ENCODE peak calls at places on chromosome 6, in seven cellular contexts. Q, O, G, J, A, Z and E are unnamed samples.

GRCh38 chr6:161233986-161234620 is 39.8 kb downstream of the AGPAT4 start:
- DNase-seq in Q (no peak), Z (peak), J (peak), G (peak), A (peak), O (peak), E (peak)

GRCh38 chr6:46953921-46954320 is 32.2 kb upstream of the ADGRF5 start:
- DNase-seq in Q (no peak), Z (no peak), J (no peak), A (no peak), G (no peak), O (no peak), E (no peak)

GRCh38 chr6:112337209-112337638 is 9.9 kb upstream of the RFPL4B start:
- DNase-seq in Z (peak), O (peak), Q (peak), A (peak), G (peak), J (peak), E (peak)

GRCh38 chr6:47103931-47104330 is 61.8 kb upstream of the ADGRF1 start:
- DNase-seq in Q (no peak), A (no peak), Z (no peak), J (peak), G (no peak), O (no peak), E (peak)

GRCh38 chr6:30481213-30481964 is 7.9 kb upstream of the HLA-E start:
- DNase-seq in Q (no peak), J (no peak), O (no peak), Z (no peak), G (no peak), A (no peak), E (no peak)

GRCh38 chr6:84645000-84645399 is 119.4 kb downstream of the TBX18 start:
- DNase-seq in G (no peak), Q (no peak), J (no peak), O (no peak), A (no peak), Z (no peak), E (peak)

GRCh38 chr6:43749461-43749860 is 20.6 kb upstream of the VEGFA start:
- DNase-seq in Z (no peak), G (no peak), O (no peak), J (no peak), A (no peak), Q (no peak), E (no peak)

GRCh38 chr6:103872683-103873082 is 987.0 kb downstream of the HACE1 start:
- DNase-seq in Q (no peak), A (no peak), J (no peak), O (no peak), G (no peak), Z (no peak), E (no peak)

GRCh38 chr6:144352310-144352709 is 67.2 kb downstream of the UTRN start:
- DNase-seq in Z (no peak), Q (no peak), J (no peak), O (no peak), A (no peak), G (no peak), E (no peak)

GRCh38 chr6:97203343-97203742 is 79.7 kb downstream of the MMS22L start:
- DNase-seq in Q (no peak), G (no peak), O (no peak), Z (no peak), A (no peak), J (no peak), E (peak)

GRCh38 chr6:158327216-158327615 is 15.0 kb downstream of the TULP4 start:
- DNase-seq in Q (no peak), Z (no peak), O (no peak), G (no peak), J (no peak), A (no peak), E (no peak)

GRCh38 chr6:167094820-167095637 is 27.9 kb upstream of the CCR6 start:
- DNase-seq in J (no peak), Z (no peak), Q (no peak), O (no peak), A (no peak), G (no peak), E (no peak)
- H3K4me3 ChIP-seq in J (no peak), Z (no peak), Q (no peak), O (no peak), A (no peak), G (no peak), E (no peak)

GRCh38 chr6:15744824-15745402 is 82.1 kb upstream of the DTNBP1 start:
- DNase-seq in Z (no peak), G (no peak), O (no peak), J (no peak), Q (no peak), A (no peak), E (no peak)
- TF ChIP-seq CTCF in Z (no peak), G (no peak), O (no peak), J (no peak), Q (no peak), A (no peak), E (no peak)

GRCh38 chr6:5850848-5851255 is 155.9 kb downstream of the NRN1 start:
- DNase-seq in A (no peak), J (no peak), O (no peak), G (no peak), Z (no peak), Q (peak), E (no peak)
- H3K4me3 ChIP-seq in A (peak), J (no peak), O (peak), G (peak), Z (peak), Q (peak), E (no peak)

GRCh38 chr6:165233089-165233488 is 76.3 kb downstream of the C6orf118 start:
- DNase-seq in A (no peak), Q (no peak), O (no peak), G (no peak), Z (no peak), J (no peak), E (no peak)
- TF ChIP-seq CTCF in A (no peak), Q (no peak), O (no peak), G (no peak), Z (no peak), J (no peak), E (no peak)